ENCODE peak calls at places on chromosome 3, in four cellular contexts. K, R, F and E are unnamed samples. For H3K36me3, the result is how much of the 10 kb centered on the place peaks cover.

GRCh38 chr3:187878776-187879524 is 133.7 kb upstream of the BCL6 start:
- DNase-seq in R (no peak), F (no peak), K (peak), E (peak)

GRCh38 chr3:17087509-17087908 is 202.8 kb downstream of the PLCL2 start:
- DNase-seq in K (no peak), R (no peak), F (no peak), E (no peak)

GRCh38 chr3:126932188-126932931 is 50.6 kb upstream of the PLXNA1 start:
- DNase-seq in R (no peak), K (peak), F (peak), E (peak)

GRCh38 chr3:152120606-152121291 is 148.0 kb upstream of the MBNL1 start:
- DNase-seq in F (no peak), K (no peak), R (no peak), E (peak)

GRCh38 chr3:139522421-139522820 is 17.1 kb downstream of the RBP1 start:
- DNase-seq in F (no peak), K (no peak), R (no peak), E (no peak)

GRCh38 chr3:153244961-153245360 is 82.9 kb downstream of the RAP2B start:
- DNase-seq in F (no peak), K (peak), R (no peak), E (peak)

GRCh38 chr3:106457278-106458210 is 588.7 kb upstream of the CBLB start:
- DNase-seq in K (peak), F (peak), R (no peak), E (peak)

GRCh38 chr3:186283651-186284445 is 78.2 kb downstream of the DGKG start:
- DNase-seq in F (no peak), R (no peak), K (peak), E (peak)

GRCh38 chr3:157128771-157129671 is 30.9 kb downstream of the CCNL1 start:
- DNase-seq in R (peak), K (peak), F (no peak), E (peak)

GRCh38 chr3:169744332-169745054 is 20.4 kb downstream of the TERC start:
- DNase-seq in R (no peak), K (peak), F (no peak), E (peak)

GRCh38 chr3:185069023-185069422 is 83.8 kb downstream of the C3orf70 start:
- DNase-seq in K (no peak), R (no peak), F (no peak), E (no peak)

GRCh38 chr3:181969925-181970324 is 258.2 kb downstream of the SOX2 start:
- DNase-seq in R (no peak), K (no peak), F (no peak), E (no peak)

GRCh38 chr3:60153221-60153999 is 1097.8 kb downstream of the FHIT start:
- DNase-seq in K (no peak), F (no peak), R (no peak), E (no peak)

GRCh38 chr3:195061756-195062655 is 209.0 kb downstream of the XXYLT1 start:
- DNase-seq in F (no peak), K (no peak), R (peak), E (no peak)

DNA sequence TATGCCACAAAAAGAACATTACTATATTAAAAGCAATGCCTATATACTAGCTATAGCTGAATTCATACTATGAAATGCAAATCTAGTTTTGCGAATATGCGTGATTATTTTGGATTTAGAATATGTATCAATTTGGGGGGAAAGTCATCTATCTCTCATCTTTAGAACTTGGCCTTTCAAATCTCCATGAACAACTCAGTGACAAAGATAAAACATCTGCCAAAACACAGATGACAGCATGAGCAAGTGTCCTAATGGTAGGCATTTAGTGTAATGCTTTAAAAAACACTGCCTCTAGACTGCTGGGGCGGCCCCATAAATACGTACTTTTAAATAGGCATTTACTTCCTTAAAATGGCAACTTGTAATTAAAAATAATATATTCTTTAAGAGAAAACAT is 2.7 kb downstream of the CD47 start:
- DNase-seq in R (no peak), K (no peak), F (no peak), E (no peak)
- H3K4me3 ChIP-seq in R (no peak), K (no peak), F (peak), E (no peak)

DNA sequence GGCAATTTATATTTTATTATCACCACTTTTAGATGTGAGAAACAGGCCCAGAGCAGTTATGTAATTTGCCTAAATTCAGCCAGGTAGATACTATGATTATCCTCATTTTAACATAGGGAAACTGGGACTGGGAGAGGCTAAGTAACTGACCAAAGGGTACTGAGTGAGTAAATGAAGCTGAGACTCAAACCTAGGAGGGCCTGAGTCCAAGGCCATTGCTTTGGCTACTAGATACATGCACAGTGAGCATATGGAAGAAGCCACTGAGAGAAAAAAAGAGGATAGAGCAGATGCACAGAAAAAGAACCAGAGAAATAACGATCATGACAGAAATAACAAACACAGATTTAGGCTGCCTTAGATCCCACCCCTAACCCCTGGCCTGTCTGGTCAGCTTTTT is 33.6 kb downstream of the USF3 start:
- DNase-seq in K (no peak), R (no peak), F (no peak), E (no peak)
- H3K36me3 ChIP-seq in K (under half), R (under half), F (half or more), E (under half)

GRCh38 chr3:35664460-35664919 is 25.2 kb downstream of the ARPP21 start:
- DNase-seq in F (peak), R (peak), K (peak), E (peak)
- H3K4me3 ChIP-seq in F (peak), R (peak), K (no peak), E (no peak)

GRCh38 chr3:171428321-171428787 is 31.9 kb downstream of the TNIK start:
- DNase-seq in F (no peak), R (no peak), K (no peak), E (no peak)
- H3K36me3 ChIP-seq in F (under half), R (under half), K (under half), E (under half)

DNA sequence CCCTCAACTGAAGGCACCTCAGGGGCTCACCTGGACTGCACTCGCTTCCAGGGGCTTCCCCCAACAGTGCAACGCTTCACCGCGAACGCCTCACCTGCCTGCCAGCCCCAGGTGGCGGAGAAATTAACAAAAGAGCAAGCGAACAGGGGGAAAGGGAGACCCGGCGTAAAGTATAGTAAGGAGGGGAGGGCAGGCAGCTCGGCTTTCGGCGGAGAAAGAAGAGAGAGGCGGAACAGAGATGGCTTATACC is 473 bp downstream of the MB21D2 start:
- DNase-seq in K (no peak), F (no peak), R (no peak), E (no peak)
- H3K4me3 ChIP-seq in K (peak), F (peak), R (peak), E (peak)